ENCODE peak calls at places on chromosomes 16 and 17, in six cellular contexts. E, W, V, G, X and P are unnamed samples.

GRCh38 chr16:77468831-77469230 is 34.0 kb upstream of the ADAMTS18 start:
- DNase-seq in E (no peak), W (no peak), V (no peak), G (no peak), X (no peak), P (no peak)

GRCh38 chr16:4488486-4488967 is 12.3 kb downstream of the HMOX2 start:
- DNase-seq in E (no peak), W (no peak), V (no peak), G (no peak), X (no peak), P (no peak)

GRCh38 chr16:89061590-89062380 is 31.9 kb upstream of the ACSF3 start:
- DNase-seq in E (no peak), W (no peak), V (no peak), G (no peak), X (no peak), P (peak; percentile 48)

GRCh38 chr17:81866440-81867122 is 4.6 kb downstream of the ARHGDIA start:
- DNase-seq in E (no peak), W (no peak), V (no peak), G (no peak), X (no peak), P (no peak)

GRCh38 chr16:68284847-68285246 is 20.5 kb downstream of the SLC7A6 start:
- DNase-seq in E (no peak), W (no peak), V (no peak), G (peak; percentile 79), X (peak; percentile 72), P (peak; percentile 74)

GRCh38 chr16:64910351-64910750 is 211.5 kb downstream of the CDH11 start:
- DNase-seq in E (no peak), W (no peak), V (peak; percentile 71), G (no peak), X (no peak), P (no peak)

GRCh38 chr17:20267459-20267842 is 199.9 kb downstream of the LGALS9B start:
- DNase-seq in E (no peak), W (no peak), V (no peak), G (no peak), X (no peak), P (no peak)

GRCh38 chr16:10870137-10870776 is 6.7 kb upstream of the CIITA start:
- DNase-seq in E (no peak), W (no peak), V (no peak), G (peak; percentile 70), X (no peak), P (no peak)

GRCh38 chr17:9253308-9253707 is 232.0 kb downstream of the NTN1 start:
- DNase-seq in E (no peak), W (no peak), V (no peak), G (no peak), X (no peak), P (no peak)

GRCh38 chr16:19645557-19645981 is 72.5 kb downstream of the KNOP1 start:
- DNase-seq in E (no peak), W (no peak), V (no peak), G (no peak), X (no peak), P (no peak)

GRCh38 chr16:55875273-55875672 is at the start of gene CES5A:
- DNase-seq in E (no peak), W (no peak), V (no peak), G (no peak), X (no peak), P (no peak)

GRCh38 chr16:71311553-71312158 is 22.5 kb upstream of the CMTR2 start:
- DNase-seq in E (no peak), W (peak; percentile 32), V (no peak), G (no peak), X (no peak), P (peak; percentile 41)

GRCh38 chr16:49602201-49603041 is 228.8 kb downstream of the C16orf78 start:
- DNase-seq in E (no peak), W (no peak), V (no peak), G (no peak), X (no peak), P (no peak)

GRCh38 chr16:75249441-75249840 is 2.0 kb downstream of the BCAR1 start:
- DNase-seq in E (no peak), W (no peak), V (no peak), G (no peak), X (no peak), P (no peak)

GRCh38 chr17:67139784-67140665 is 95.7 kb downstream of the CACNG1 start:
- DNase-seq in E (no peak), W (peak; percentile 18), V (no peak), G (no peak), X (no peak), P (no peak)

GRCh38 chr17:61235821-61236197 is 163.8 kb upstream of the TBX2 start:
- DNase-seq in E (no peak), W (no peak), V (no peak), G (no peak), X (no peak), P (no peak)

GRCh38 chr16:53982631-53983042 is 278.7 kb downstream of the FTO start:
- DNase-seq in E (no peak), W (no peak), V (no peak), G (no peak), X (no peak), P (no peak)

GRCh38 chr17:7561028-7561575 is 617 bp upstream of the SENP3 start:
- DNase-seq in E (peak; percentile 96), W (peak; percentile 90), V (peak; percentile 61), G (peak; percentile 84), X (no peak), P (peak; percentile 90)

GRCh38 chr16:12992066-12992465 is 90.7 kb downstream of the SHISA9 start:
- DNase-seq in E (no peak), W (no peak), V (no peak), G (no peak), X (no peak), P (no peak)

DNA sequence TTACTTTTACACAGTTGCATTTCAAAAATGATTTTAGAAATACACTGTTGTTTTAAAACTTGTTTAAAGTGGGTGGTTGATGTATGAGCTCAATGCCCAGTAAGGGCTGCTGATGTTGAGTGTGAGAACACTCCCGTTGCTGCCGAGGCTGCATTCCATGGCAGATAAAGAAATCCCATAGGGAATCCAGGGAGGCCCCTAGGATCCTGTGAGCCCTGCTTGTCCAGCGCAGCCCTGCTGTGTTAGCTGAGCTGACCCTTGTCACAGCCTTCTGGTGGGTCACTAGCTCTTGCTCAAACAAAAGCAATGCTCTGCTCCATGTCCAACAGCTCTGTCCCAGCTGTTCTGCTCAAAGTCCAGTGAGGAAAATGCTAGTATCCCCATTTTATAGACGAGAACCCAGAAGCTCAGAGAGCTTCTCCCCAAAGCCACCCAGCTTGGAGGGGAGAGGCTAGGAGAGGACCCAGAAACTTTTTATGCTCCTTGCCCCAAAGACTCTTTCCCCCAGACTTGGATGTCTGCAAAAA is 18.6 kb upstream of the COL1A1 start:
- DNase-seq in E (no peak), W (no peak), V (no peak), G (no peak), X (no peak), P (no peak)
- TF ChIP-seq CTCF in E (no peak), W (no peak), V (no peak), G (no peak), X (no peak), P (no peak)

GRCh38 chr16:87465306-87465705 is 27.5 kb downstream of the ZCCHC14 start:
- DNase-seq in E (peak; percentile 95), W (peak; percentile 77), V (peak; percentile 52), G (no peak), X (no peak), P (no peak)

GRCh38 chr16:87466975-87467501 is 25.8 kb downstream of the ZCCHC14 start:
- DNase-seq in E (no peak), W (no peak), V (no peak), G (no peak), X (no peak), P (no peak)

GRCh38 chr16:87461466-87461975 is 31.3 kb downstream of the ZCCHC14 start:
- DNase-seq in E (peak; percentile 97), W (peak; percentile 97), V (no peak), G (no peak), X (peak; percentile 40), P (peak; percentile 77)

GRCh38 chr16:87463722-87464690 is 28.8 kb downstream of the ZCCHC14 start:
- DNase-seq in E (peak; percentile 70), W (no peak), V (peak; percentile 54), G (no peak), X (no peak), P (peak; percentile 56)

DNA sequence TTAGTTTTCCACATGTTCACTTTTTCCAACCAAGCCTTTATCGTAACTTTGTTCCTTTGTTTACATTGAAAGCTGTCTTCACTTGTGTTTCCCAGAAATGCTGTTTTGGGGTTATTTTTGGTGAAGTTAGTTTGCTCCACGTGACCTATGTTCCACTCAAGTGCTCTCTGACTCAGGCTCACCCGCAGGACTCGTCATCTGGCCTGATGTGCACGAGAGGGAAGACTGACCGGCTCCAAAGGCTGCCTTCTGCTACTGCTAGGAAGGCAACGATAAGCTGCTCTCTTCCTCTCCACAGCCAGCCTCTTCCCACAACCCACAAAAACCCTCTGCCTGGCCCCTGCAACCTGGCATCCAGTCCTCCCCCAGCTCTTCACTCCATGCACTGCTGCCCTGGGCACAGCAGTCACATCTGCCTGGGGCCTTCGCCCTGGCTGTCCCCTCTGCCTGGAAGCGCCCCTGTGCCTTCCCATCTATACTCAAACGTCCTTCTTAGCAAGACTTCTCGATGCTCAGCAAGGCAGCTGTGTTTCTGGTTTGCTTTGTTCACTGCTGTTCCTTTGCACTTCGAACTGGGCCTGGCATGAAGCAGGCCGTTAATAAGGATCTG is 28.0 kb downstream of the ZCCHC14 start:
- DNase-seq in E (peak; percentile 87), W (peak; percentile 14), V (peak; percentile 88), G (no peak), X (no peak), P (peak; percentile 60)
- TF ChIP-seq CTCF in E (no peak), W (no peak), V (no peak), G (no peak), X (no peak), P (no peak)

GRCh38 chr17:75517277-75517865 is 1.0 kb downstream of the TSEN54 start:
- DNase-seq in E (no peak), W (peak; percentile 59), V (no peak), G (no peak), X (no peak), P (no peak)
- TF ChIP-seq CTCF in E (peak; percentile 19), W (peak; percentile 40), V (no peak), G (no peak), X (peak; percentile 36), P (no peak)

GRCh38 chr17:44781553-44782348 is 23.0 kb downstream of the ADAM11 start:
- DNase-seq in E (no peak), W (no peak), V (no peak), G (no peak), X (no peak), P (no peak)

GRCh38 chr17:44778656-44779210 is 19.9 kb downstream of the ADAM11 start:
- DNase-seq in E (no peak), W (no peak), V (no peak), G (no peak), X (no peak), P (no peak)

GRCh38 chr17:44779211-44780025 is 20.6 kb downstream of the ADAM11 start:
- DNase-seq in E (peak; percentile 76), W (peak; percentile 93), V (peak; percentile 52), G (peak; percentile 67), X (no peak), P (peak; percentile 89)

GRCh38 chr17:44780845-44781480 is 22.2 kb downstream of the ADAM11 start:
- DNase-seq in E (no peak), W (no peak), V (no peak), G (no peak), X (no peak), P (no peak)

DNA sequence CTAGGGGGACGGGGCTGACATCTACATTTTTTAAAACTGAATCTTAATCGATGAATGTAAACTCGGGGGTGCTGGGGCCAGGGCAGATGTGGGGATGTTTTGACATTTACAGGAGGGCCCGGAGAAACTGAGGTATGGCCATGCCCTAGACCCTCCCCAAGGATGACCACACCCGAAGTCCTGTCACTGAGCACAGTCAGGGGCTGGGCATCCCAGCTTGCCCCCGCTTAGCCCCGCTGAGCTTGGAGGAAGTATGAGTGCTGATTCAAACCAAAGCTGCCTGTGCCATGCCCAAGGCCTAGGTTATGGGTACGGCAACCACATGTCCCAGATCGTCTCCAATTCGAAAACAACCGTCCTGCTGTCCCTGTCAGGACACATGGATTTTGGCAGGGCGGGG is 21.4 kb downstream of the ADAM11 start:
- DNase-seq in E (no peak), W (no peak), V (no peak), G (no peak), X (no peak), P (no peak)
- TF ChIP-seq CTCF in E (no peak), W (no peak), V (no peak), G (no peak), X (no peak), P (no peak)